ENCODE peak calls at places on chromosome 5, in nine cellular contexts. V, P, M, L, B, R, F, X and C are unnamed samples.

GRCh38 chr5:59838989-59839388 is 54.5 kb downstream of the PDE4D start:
- DNase-seq in V (no peak), P (no peak), M (no peak), L (no peak), B (no peak), R (no peak), F (no peak), X (no peak), C (no peak)

GRCh38 chr5:72584466-72584865 is 77.3 kb upstream of the ZNF366 start:
- DNase-seq in V (no peak), P (no peak), M (no peak), L (no peak), B (no peak), R (no peak), F (no peak), X (no peak), C (peak; percentile 22)

GRCh38 chr5:98963019-98963418 is 34.2 kb upstream of the CHD1 start:
- DNase-seq in V (no peak), P (no peak), M (no peak), L (no peak), B (no peak), R (no peak), F (no peak), X (no peak), C (no peak)

GRCh38 chr5:40665902-40666301 is 13.8 kb upstream of the PTGER4 start:
- DNase-seq in V (no peak), P (no peak), M (no peak), L (no peak), B (no peak), R (no peak), F (no peak), X (no peak), C (no peak)

GRCh38 chr5:130975847-130976246 is 189.2 kb downstream of the HINT1 start:
- DNase-seq in V (no peak), P (no peak), M (no peak), L (no peak), B (no peak), R (no peak), F (no peak), X (no peak), C (no peak)

GRCh38 chr5:122263352-122264030 is 48.5 kb upstream of the SNCAIP start:
- DNase-seq in V (no peak), P (no peak), M (no peak), L (no peak), B (no peak), R (no peak), F (no peak), X (no peak), C (no peak)

GRCh38 chr5:10704949-10705621 is 55.9 kb downstream of the DAP start:
- DNase-seq in V (no peak), P (peak; percentile 28), M (peak; percentile 87), L (peak; percentile 77), B (no peak), R (no peak), F (peak; percentile 40), X (no peak), C (peak; percentile 91)

GRCh38 chr5:66151030-66151429 is 6.9 kb downstream of the SREK1 start:
- DNase-seq in V (no peak), P (peak; percentile 61), M (no peak), L (no peak), B (no peak), R (no peak), F (peak; percentile 35), X (no peak), C (no peak)

GRCh38 chr5:94691947-94692346 is 73.5 kb downstream of the SLF1 start:
- DNase-seq in V (no peak), P (no peak), M (no peak), L (peak; percentile 53), B (peak; percentile 83), R (no peak), F (no peak), X (peak; percentile 13), C (no peak)

GRCh38 chr5:61245486-61245885 is 83.2 kb upstream of the SMIM15 start:
- DNase-seq in V (no peak), P (no peak), M (no peak), L (no peak), B (no peak), R (no peak), F (no peak), X (no peak), C (no peak)

GRCh38 chr5:99033014-99033931 is 104.5 kb upstream of the CHD1 start:
- DNase-seq in V (no peak), P (no peak), M (no peak), L (no peak), B (no peak), R (no peak), F (no peak), X (no peak), C (no peak)

GRCh38 chr5:146188358-146188757 is 5.9 kb upstream of the LARS1 start:
- DNase-seq in V (no peak), P (no peak), M (no peak), L (no peak), B (no peak), R (no peak), F (no peak), X (no peak), C (no peak)

GRCh38 chr5:80275347-80275746 is 19.5 kb upstream of the SERINC5 start:
- DNase-seq in V (no peak), P (peak; percentile 27), M (peak; percentile 51), L (peak; percentile 63), B (no peak), R (no peak), F (peak; percentile 53), X (peak; percentile 25), C (peak; percentile 25)

GRCh38 chr5:170427672-170428236 is 38.6 kb upstream of the KCNMB1 start:
- DNase-seq in V (no peak), P (no peak), M (no peak), L (peak; percentile 20), B (no peak), R (no peak), F (no peak), X (peak; percentile 64), C (no peak)

GRCh38 chr5:74594172-74595040 is 46.1 kb downstream of the ENC1 start:
- DNase-seq in V (no peak), P (no peak), M (no peak), L (no peak), B (no peak), R (no peak), F (no peak), X (no peak), C (no peak)

GRCh38 chr5:133365326-133365725 is 247.0 kb downstream of the FSTL4 start:
- DNase-seq in V (peak; percentile 4), P (no peak), M (no peak), L (no peak), B (no peak), R (no peak), F (peak; percentile 57), X (no peak), C (no peak)

GRCh38 chr5:165130656-165131055 is 1625.2 kb downstream of the MAT2B start:
- DNase-seq in V (no peak), P (no peak), M (no peak), L (no peak), B (no peak), R (no peak), F (no peak), X (no peak), C (no peak)

GRCh38 chr5:123397538-123397937 is 25.7 kb downstream of the CEP120 start:
- DNase-seq in V (no peak), P (no peak), M (no peak), L (no peak), B (no peak), R (no peak), F (no peak), X (no peak), C (no peak)

GRCh38 chr5:76222318-76222717 is 139.1 kb downstream of the SV2C start:
- DNase-seq in V (no peak), P (no peak), M (no peak), L (no peak), B (no peak), R (no peak), F (no peak), X (no peak), C (no peak)

GRCh38 chr5:132487841-132488555 is 2.6 kb downstream of the IRF1 start:
- DNase-seq in V (no peak), P (peak; percentile 12), M (no peak), L (peak; percentile 75), B (no peak), R (no peak), F (peak; percentile 32), X (peak; percentile 2), C (peak; percentile 71)

GRCh38 chr5:158889007-158889406 is 210.7 kb downstream of the EBF1 start:
- DNase-seq in V (no peak), P (no peak), M (no peak), L (no peak), B (no peak), R (no peak), F (no peak), X (no peak), C (no peak)

GRCh38 chr5:133531634-133532033 is 80.7 kb downstream of the FSTL4 start:
- DNase-seq in V (no peak), P (no peak), M (no peak), L (no peak), B (no peak), R (no peak), F (no peak), X (no peak), C (no peak)

GRCh38 chr5:176536132-176536901 is 885 bp downstream of the RNF44 start:
- DNase-seq in V (peak; percentile 74), P (peak; percentile 89), M (peak; percentile 66), L (peak; percentile 96), B (peak; percentile 69), R (peak; percentile 81), F (peak; percentile 92), X (peak; percentile 85), C (peak; percentile 73)

GRCh38 chr5:109691248-109691574 is 1.5 kb downstream of the MAN2A1 start:
- DNase-seq in V (peak; percentile 19), P (no peak), M (no peak), L (no peak), B (no peak), R (no peak), F (peak; percentile 64), X (no peak), C (no peak)

GRCh38 chr5:170265527-170265926 is 32.0 kb downstream of the LCP2 start:
- DNase-seq in V (no peak), P (no peak), M (no peak), L (no peak), B (no peak), R (no peak), F (peak; percentile 23), X (peak; percentile 39), C (no peak)

GRCh38 chr5:171162602-171163001 is 146.4 kb upstream of the TLX3 start:
- DNase-seq in V (no peak), P (no peak), M (peak; percentile 18), L (peak; percentile 47), B (peak; percentile 63), R (no peak), F (peak; percentile 11), X (peak; percentile 9), C (peak; percentile 64)

GRCh38 chr5:65247594-65247993 is 234.1 kb downstream of the ADAMTS6 start:
- DNase-seq in V (no peak), P (no peak), M (no peak), L (no peak), B (no peak), R (no peak), F (no peak), X (no peak), C (no peak)

GRCh38 chr5:150082889-150083288 is 3.5 kb downstream of the CSF1R start:
- DNase-seq in V (no peak), P (no peak), M (no peak), L (no peak), B (no peak), R (no peak), F (no peak), X (no peak), C (no peak)

GRCh38 chr5:134131578-134132350 is 17.3 kb downstream of the TCF7 start:
- DNase-seq in V (no peak), P (no peak), M (no peak), L (no peak), B (no peak), R (no peak), F (peak; percentile 35), X (no peak), C (no peak)

GRCh38 chr5:98880151-98880550 is 48.7 kb downstream of the CHD1 start:
- DNase-seq in V (no peak), P (peak; percentile 44), M (no peak), L (peak; percentile 9), B (no peak), R (no peak), F (peak; percentile 19), X (peak; percentile 5), C (no peak)

GRCh38 chr5:117691364-117691763 is 1116.7 kb upstream of the SEMA6A start:
- DNase-seq in V (no peak), P (no peak), M (no peak), L (no peak), B (no peak), R (no peak), F (no peak), X (no peak), C (no peak)